ENCODE peak calls at places on chromosomes 12 and 14, in four cellular contexts. M is GM12878, H is K562, R is HepG2. C is an unnamed sample.
A peak's percentile ranks its signal among the peaks of the same experiment; 100 is the strongest.

GRCh38 chr14:51484491-51484890 is 167.2 kb upstream of the FRMD6 start:
- DNase-seq in M (no peak), H (no peak), R (no peak), C (no peak)

GRCh38 chr12:112947761-112948160 is 9.5 kb downstream of the OAS3 start:
- DNase-seq in M (no peak), R (no peak), H (no peak), C (no peak)

GRCh38 chr14:103561381-103562134 is 899 bp downstream of the BAG5 start:
- DNase-seq in M (no peak), R (peak; percentile 27), H (peak; percentile 57), C (no peak)

GRCh38 chr14:71203306-71203705 is 296.0 kb downstream of the PCNX1 start:
- DNase-seq in M (no peak), R (no peak), H (no peak), C (no peak)

GRCh38 chr12:66423290-66423689 is 121.0 kb downstream of the HELB start:
- DNase-seq in R (no peak), H (no peak), M (no peak), C (no peak)

GRCh38 chr12:107472308-107472707 is 213.3 kb upstream of the PWP1 start:
- DNase-seq in H (no peak), M (no peak), R (no peak), C (no peak)

GRCh38 chr12:32499048-32499447 is 99.7 kb downstream of the FGD4 start:
- DNase-seq in R (no peak), H (no peak), M (no peak), C (no peak)

GRCh38 chr12:102907918-102908317 is 9.1 kb downstream of the PAH start:
- DNase-seq in H (no peak), M (no peak), R (no peak), C (no peak)

GRCh38 chr12:58566599-58566998 is 353.7 kb downstream of the LRIG3 start:
- DNase-seq in H (no peak), R (no peak), M (no peak), C (no peak)

GRCh38 chr12:58564721-58565120 is 355.6 kb downstream of the LRIG3 start:
- DNase-seq in M (no peak), H (no peak), R (no peak), C (no peak)

GRCh38 chr12:58563621-58564020 is 356.7 kb downstream of the LRIG3 start:
- DNase-seq in H (no peak), M (no peak), R (no peak), C (no peak)

GRCh38 chr12:58567189-58567588 is 353.1 kb downstream of the LRIG3 start:
- DNase-seq in H (no peak), M (no peak), R (no peak), C (no peak)
- TF ChIP-seq CEBPB in H (no peak), M (no peak), R (no peak), C (no peak)

GRCh38 chr14:76136476-76137160 is 15.1 kb upstream of the GPATCH2L start:
- DNase-seq in M (no peak), R (no peak), H (peak; percentile 17), C (no peak)

GRCh38 chr14:76138119-76138757 is 13.5 kb upstream of the GPATCH2L start:
- DNase-seq in R (no peak), H (no peak), M (no peak), C (no peak)

GRCh38 chr14:76143642-76144041 is 8.1 kb upstream of the GPATCH2L start:
- DNase-seq in R (no peak), H (no peak), M (no peak), C (no peak)

GRCh38 chr14:76135722-76136121 is 16.0 kb upstream of the GPATCH2L start:
- DNase-seq in H (no peak), R (no peak), M (no peak), C (no peak)

DNA sequence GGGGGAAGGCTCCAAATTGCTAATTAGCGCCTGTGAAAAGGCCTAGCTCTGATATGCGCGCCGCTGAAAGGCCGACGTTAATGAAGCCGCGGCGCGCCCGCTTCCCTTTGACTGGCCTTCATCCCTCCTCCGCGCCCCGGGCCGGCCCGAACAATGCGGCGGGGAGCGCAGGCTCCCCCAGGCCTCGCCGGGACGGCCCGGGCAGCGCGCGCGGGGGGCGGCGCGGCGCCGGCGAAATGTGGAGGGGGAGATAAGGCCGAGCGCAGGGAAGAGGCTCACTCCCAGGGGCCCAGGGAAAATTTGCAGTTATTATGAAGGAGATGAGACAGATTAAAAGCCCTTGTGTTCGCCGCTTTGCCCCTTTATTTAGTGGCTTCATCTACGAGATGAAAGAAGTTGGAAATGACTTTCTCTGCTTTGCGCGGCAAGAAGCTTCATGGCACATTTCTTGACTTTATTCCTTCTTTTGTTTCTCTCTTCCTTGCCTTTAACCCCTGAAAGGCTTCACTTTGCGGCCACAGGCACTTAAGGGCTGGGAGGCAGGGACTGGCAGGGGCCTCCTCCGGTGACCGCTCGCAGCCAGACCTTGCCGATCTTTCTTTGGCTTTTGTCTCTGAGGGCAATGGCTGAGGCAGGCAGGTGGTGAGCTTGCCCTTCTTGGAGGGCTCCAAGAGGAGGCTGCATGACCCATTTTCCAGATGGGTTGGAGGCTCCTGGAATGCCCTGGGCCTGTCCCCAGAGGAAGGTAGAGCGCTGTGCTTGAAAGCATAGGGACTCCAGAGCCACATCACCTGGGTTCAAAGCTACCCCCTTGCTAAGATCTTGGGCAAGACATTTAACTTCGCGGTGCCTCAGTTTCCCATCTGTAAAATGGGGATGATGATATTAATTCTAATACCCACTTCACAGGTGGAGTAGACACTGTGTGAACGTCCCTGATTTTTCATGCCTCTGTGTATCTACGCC is 12.7 kb upstream of the GPATCH2L start:
- DNase-seq in R (no peak), H (peak; percentile 79), M (no peak), C (peak; percentile 74)
- TF ChIP-seq ATF2 in R (no peak), H (no peak), M (no peak), C (no peak)

GRCh38 chr14:68346540-68347232 is 446.2 kb downstream of the ZFP36L1 start:
- DNase-seq in R (no peak), H (no peak), M (no peak), C (no peak)

GRCh38 chr14:68355415-68355814 is 437.5 kb downstream of the ZFP36L1 start:
- DNase-seq in R (no peak), M (no peak), H (no peak), C (no peak)

GRCh38 chr14:68345738-68346137 is 447.1 kb downstream of the ZFP36L1 start:
- DNase-seq in R (no peak), H (no peak), M (no peak), C (no peak)

GRCh38 chr14:68349900-68350323 is 443.0 kb downstream of the ZFP36L1 start:
- DNase-seq in H (no peak), M (no peak), R (peak; percentile 98), C (no peak)
- TF ChIP-seq CEBPB in H (no peak), M (no peak), R (peak; percentile 73), C (no peak)

DNA sequence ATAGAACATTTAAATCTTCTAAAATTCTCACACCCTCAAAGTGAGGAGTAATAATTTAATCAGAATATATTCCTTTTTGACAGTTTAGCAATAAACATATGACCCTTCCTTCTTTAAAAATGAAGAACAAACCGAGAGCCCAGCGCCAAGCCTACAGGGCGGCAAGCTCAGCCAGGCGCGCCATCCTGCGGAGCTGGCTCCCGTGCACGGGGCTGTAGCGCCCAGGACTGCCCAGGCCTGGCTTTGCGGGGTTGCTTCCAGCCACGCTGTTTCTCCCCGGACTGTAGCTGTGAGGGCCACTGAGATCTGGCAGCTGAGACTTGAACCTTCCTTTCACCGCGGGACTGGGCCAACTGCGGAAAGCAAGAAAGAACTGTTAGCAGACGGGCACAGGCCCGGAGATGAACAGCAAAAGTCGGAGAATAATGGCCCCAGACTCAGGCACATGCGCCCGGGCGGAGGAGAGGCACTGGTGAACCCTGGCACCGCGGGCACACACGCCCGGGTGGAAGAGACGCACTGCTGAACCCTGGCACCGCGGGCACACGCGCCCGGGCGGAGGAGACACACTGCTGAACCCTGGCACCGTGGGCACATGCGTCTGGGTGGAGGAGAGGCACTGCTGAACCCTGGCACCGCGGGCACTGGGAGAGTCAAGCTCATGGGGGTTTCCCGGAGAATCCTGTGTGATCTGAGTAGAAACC is 16.6 kb downstream of the PGAM5 start:
- DNase-seq in H (no peak), M (no peak), R (no peak), C (no peak)
- TF ChIP-seq ATF2 in H (no peak), M (no peak), R (no peak), C (no peak)

GRCh38 chr12:109761631-109761950 is 48.0 kb downstream of the FAM222A start:
- DNase-seq in R (no peak), H (no peak), M (no peak), C (no peak)

GRCh38 chr12:109762071-109762672 is 48.5 kb downstream of the FAM222A start:
- DNase-seq in R (no peak), H (no peak), M (no peak), C (no peak)

GRCh38 chr12:109763201-109763841 is 49.7 kb downstream of the FAM222A start:
- DNase-seq in M (no peak), R (no peak), H (no peak), C (no peak)

GRCh38 chr12:109764123-109764522 is 50.5 kb downstream of the FAM222A start:
- DNase-seq in H (no peak), M (no peak), R (no peak), C (peak; percentile 42)

DNA sequence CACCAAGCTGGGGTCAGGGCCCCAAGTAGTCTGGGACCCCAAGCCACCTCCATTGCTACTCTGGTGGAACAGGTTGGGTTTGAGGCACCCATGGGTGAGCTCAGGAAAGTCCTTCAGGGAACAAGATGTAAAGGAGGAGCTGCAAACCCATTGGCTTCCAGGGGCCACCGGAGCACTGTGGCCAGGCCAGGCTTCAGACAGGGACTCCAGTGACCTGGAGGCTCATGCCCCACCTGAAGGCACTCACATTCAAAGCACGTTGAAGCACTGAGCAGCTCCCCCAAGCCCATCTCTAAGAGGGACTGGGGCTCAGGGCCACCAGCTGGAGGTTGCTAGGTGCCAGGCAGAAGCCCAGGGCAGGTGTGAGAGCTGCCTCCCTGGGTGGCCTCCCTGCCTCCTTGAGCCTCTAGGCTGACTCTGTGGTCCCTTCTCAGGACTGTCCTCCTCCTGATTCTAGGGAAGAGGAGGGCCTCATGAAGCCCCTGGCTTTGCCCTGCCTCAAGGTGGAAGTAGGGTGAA is 49.1 kb downstream of the FAM222A start:
- DNase-seq in M (no peak), R (no peak), H (no peak), C (peak; percentile 39)
- TF ChIP-seq CEBPB in M (no peak), R (no peak), H (no peak), C (no peak)